ENCODE peak calls at places on chromosomes 2 and 18, in eight cellular contexts. J is heart right ventricle; A is psoas muscle; D is Peyer's patch; H is thoracic aorta; B is effector memory CD4-positive, alpha-beta T cell; E is neural progenitor cell; S is CD8-positive, alpha-beta memory T cell. Y is an unnamed sample. For H3K4me1, the result is how much of the 10 kb centered on the place peaks cover.

GRCh38 chr18:6975084-6975483 is 142.5 kb downstream of the LAMA1 start:
- DNase-seq in J (no peak), A (no peak), D (no peak), H (no peak), B (no peak), E (no peak), S (no peak), Y (no peak)

GRCh38 chr2:158740591-158740990 is 54.5 kb upstream of the DAPL1 start:
- DNase-seq in J (no peak), A (no peak), D (no peak), H (no peak), B (no peak), E (no peak), S (no peak), Y (no peak)

GRCh38 chr2:191569025-191569424 is 108.9 kb upstream of the NABP1 start:
- DNase-seq in J (no peak), A (no peak), D (no peak), H (no peak), B (no peak), E (peak), S (no peak), Y (no peak)

GRCh38 chr2:192960945-192961344 is 766.2 kb upstream of the TMEFF2 start:
- DNase-seq in J (no peak), A (no peak), D (no peak), H (no peak), B (no peak), E (no peak), S (no peak), Y (no peak)

GRCh38 chr2:118837621-118838020 is 9.8 kb downstream of the EN1 start:
- DNase-seq in J (no peak), A (no peak), D (no peak), H (no peak), B (no peak), E (no peak), S (no peak), Y (peak)

GRCh38 chr2:235968616-235969324 is 199.4 kb downstream of the GBX2 start:
- DNase-seq in J (peak), A (peak), D (no peak), H (no peak), B (no peak), E (no peak), S (no peak), Y (no peak)

GRCh38 chr2:85935746-85936208 is 47.0 kb upstream of the ST3GAL5 start:
- DNase-seq in J (no peak), A (no peak), D (no peak), H (no peak), B (no peak), E (peak), S (no peak), Y (no peak)

GRCh38 chr2:179344970-179345369 is 80.3 kb upstream of the SESTD1 start:
- DNase-seq in J (no peak), A (no peak), D (no peak), H (no peak), B (no peak), E (no peak), S (no peak), Y (no peak)

GRCh38 chr2:210617732-210618330 is 61.4 kb downstream of the CPS1 start:
- DNase-seq in J (peak), A (no peak), D (no peak), H (no peak), B (no peak), E (peak), S (no peak), Y (no peak)

GRCh38 chr2:232349946-232350635 is 28.5 kb upstream of the ALPP start:
- DNase-seq in J (no peak), A (peak), D (peak), H (no peak), B (no peak), E (no peak), S (no peak), Y (peak)

GRCh38 chr18:69813559-69813958 is 134.1 kb downstream of the CD226 start:
- DNase-seq in J (no peak), A (no peak), D (no peak), H (no peak), B (no peak), E (no peak), S (no peak), Y (no peak)

GRCh38 chr2:10868465-10869314 is 43.0 kb upstream of the KCNF1 start:
- DNase-seq in J (peak), A (peak), D (no peak), H (no peak), B (no peak), E (no peak), S (no peak), Y (no peak)

GRCh38 chr2:149357058-149357457 is 26.7 kb downstream of the LYPD6 start:
- DNase-seq in J (no peak), A (no peak), D (no peak), H (no peak), B (no peak), E (no peak), S (no peak), Y (no peak)

GRCh38 chr2:21270658-21271057 is 146.9 kb downstream of the TDRD15 start:
- DNase-seq in J (peak), A (peak), D (no peak), H (no peak), B (no peak), E (no peak), S (no peak), Y (no peak)

GRCh38 chr18:34801769-34802168 is 91.7 kb downstream of the DTNA start:
- DNase-seq in J (no peak), A (no peak), D (no peak), H (no peak), B (no peak), E (no peak), S (no peak), Y (no peak)

GRCh38 chr2:10916953-10917352 is 5.2 kb downstream of the KCNF1 start:
- DNase-seq in J (no peak), A (no peak), D (no peak), H (no peak), B (no peak), E (no peak), S (no peak), Y (no peak)

GRCh38 chr18:3596324-3597158 is 146.6 kb downstream of the TGIF1 start:
- DNase-seq in J (peak), A (peak), D (peak), H (no peak), B (no peak), E (peak), S (peak), Y (no peak)

GRCh38 chr18:3525870-3526420 is 76.0 kb downstream of the TGIF1 start:
- DNase-seq in J (no peak), A (no peak), D (no peak), H (no peak), B (peak), E (no peak), S (peak), Y (no peak)

GRCh38 chr2:149648282-149649030 is 60.9 kb upstream of the MMADHC start:
- DNase-seq in J (peak), A (no peak), D (no peak), H (no peak), B (no peak), E (no peak), S (no peak), Y (peak)

GRCh38 chr2:5482929-5483331 is 209.3 kb upstream of the SOX11 start:
- DNase-seq in J (peak), A (no peak), D (no peak), H (no peak), B (no peak), E (peak), S (no peak), Y (no peak)

GRCh38 chr2:233436691-233437438 is 82.6 kb downstream of the DGKD start:
- DNase-seq in J (peak), A (no peak), D (peak), H (no peak), B (no peak), E (no peak), S (no peak), Y (no peak)

GRCh38 chr2:43513796-43514195 is 82.0 kb downstream of the THADA start:
- DNase-seq in J (no peak), A (no peak), D (no peak), H (no peak), B (no peak), E (no peak), S (no peak), Y (no peak)

GRCh38 chr2:43513216-43513615 is 82.6 kb downstream of the THADA start:
- DNase-seq in J (no peak), A (no peak), D (no peak), H (no peak), B (no peak), E (no peak), S (no peak), Y (no peak)

GRCh38 chr2:43515807-43516497 is 79.9 kb downstream of the THADA start:
- DNase-seq in J (no peak), A (no peak), D (no peak), H (no peak), B (no peak), E (no peak), S (no peak), Y (no peak)

GRCh38 chr2:43518182-43518581 is 77.7 kb downstream of the THADA start:
- DNase-seq in J (no peak), A (no peak), D (no peak), H (no peak), B (no peak), E (no peak), S (no peak), Y (no peak)

GRCh38 chr2:43515248-43515647 is 80.6 kb downstream of the THADA start:
- DNase-seq in J (no peak), A (no peak), D (no peak), H (no peak), B (no peak), E (no peak), S (no peak), Y (no peak)
- H3K4me1 ChIP-seq in J (half or more), A (half or more), D (under half), H (half or more), B (under half), E (under half), S (under half), Y (under half)

DNA sequence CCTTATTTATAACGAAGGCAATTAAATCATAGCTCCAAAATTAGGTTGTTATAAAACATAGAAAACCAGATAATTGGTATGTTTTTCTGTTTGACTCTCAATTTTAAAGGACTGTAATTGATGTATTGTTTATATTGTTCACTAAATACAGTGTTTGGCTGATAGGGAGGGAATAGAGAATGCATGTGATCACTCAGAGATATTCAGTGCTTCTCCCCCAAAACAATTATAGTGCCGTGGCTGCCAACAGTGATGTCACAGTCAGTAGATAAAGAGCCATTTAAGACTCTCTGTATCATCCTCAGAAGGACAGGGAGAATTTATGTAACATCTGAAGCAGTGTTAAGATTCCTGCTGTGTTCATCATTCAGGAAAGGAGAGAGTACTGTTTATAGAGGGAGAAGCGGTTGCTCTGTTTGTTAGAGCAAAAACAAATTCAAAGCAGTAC is 69.6 kb downstream of the PHLPP1 start:
- DNase-seq in J (peak), A (no peak), D (no peak), H (no peak), B (no peak), E (peak), S (no peak), Y (no peak)
- H3K4me1 ChIP-seq in J (under half), A (under half), D (under half), H (under half), B (under half), E (half or more), S (under half), Y (under half)

GRCh38 chr2:101149241-101150192 is 1.7 kb downstream of the TBC1D8 start:
- DNase-seq in J (no peak), A (peak), D (no peak), H (no peak), B (no peak), E (no peak), S (no peak), Y (no peak)
- H3K4me1 ChIP-seq in J (half or more), A (half or more), D (under half), H (under half), B (under half), E (under half), S (under half), Y (under half)

GRCh38 chr2:42054657-42055430 is 7.0 kb downstream of the PKDCC start:
- DNase-seq in J (no peak), A (no peak), D (peak), H (no peak), B (no peak), E (no peak), S (no peak), Y (no peak)

GRCh38 chr2:42053791-42054656 is 6.2 kb downstream of the PKDCC start:
- DNase-seq in J (peak), A (peak), D (peak), H (peak), B (no peak), E (no peak), S (no peak), Y (no peak)

GRCh38 chr2:42057159-42057901 is 9.5 kb downstream of the PKDCC start:
- DNase-seq in J (no peak), A (peak), D (no peak), H (no peak), B (no peak), E (no peak), S (no peak), Y (no peak)

GRCh38 chr2:42057902-42058450 is 10.2 kb downstream of the PKDCC start:
- DNase-seq in J (no peak), A (peak), D (no peak), H (no peak), B (no peak), E (peak), S (no peak), Y (no peak)

DNA sequence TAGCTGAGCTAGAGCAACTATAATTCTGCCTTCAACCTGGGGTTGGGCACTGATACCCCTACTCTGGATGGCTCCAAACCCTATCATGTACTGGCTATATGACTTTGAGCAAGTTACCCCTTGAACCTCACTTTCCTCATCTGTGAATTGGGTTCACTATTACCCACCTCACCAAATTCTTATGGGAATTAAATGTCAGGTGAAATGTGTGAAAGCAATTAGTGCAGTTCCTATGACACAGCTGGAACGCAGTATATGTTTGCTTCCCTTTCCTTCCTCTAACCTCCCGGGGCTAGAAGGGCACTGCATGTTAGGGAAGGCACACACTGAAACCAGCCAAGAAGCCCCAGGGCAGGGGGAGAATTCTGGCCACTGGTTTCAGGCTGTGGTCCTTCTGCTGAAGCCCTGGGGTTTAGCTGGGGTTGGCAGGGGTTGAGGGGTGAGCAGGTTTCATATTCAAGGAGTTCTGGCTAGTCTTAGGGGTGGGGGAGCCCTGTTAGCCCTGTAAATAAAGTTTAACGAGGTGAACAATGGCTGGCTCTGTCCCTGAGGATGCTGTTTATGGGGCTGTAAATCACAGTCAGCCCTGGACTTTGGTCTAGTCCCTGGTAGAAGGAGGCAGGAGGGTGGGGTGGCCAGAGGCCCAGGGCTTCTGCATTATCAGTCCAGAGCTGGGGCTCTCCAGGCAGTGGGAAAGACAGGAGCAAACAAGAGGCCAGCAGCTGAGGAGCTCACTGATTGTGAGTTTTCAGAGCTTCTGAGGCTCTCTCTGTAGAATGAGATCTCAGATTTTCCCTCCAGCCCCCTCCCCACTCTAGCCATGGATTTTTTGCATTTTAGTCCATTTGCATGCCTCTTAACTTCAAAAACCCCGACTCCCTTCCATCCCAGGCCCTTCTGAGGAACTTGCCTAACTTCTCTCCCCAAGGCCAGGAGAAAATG is 8.0 kb downstream of the PKDCC start:
- DNase-seq in J (no peak), A (no peak), D (peak), H (no peak), B (no peak), E (no peak), S (no peak), Y (no peak)
- H3K4me1 ChIP-seq in J (half or more), A (half or more), D (under half), H (under half), B (under half), E (half or more), S (under half), Y (under half)